ENCODE peak calls at places on chromosomes 12 and 14, in eight cellular contexts. One of them, this sample, is unnamed.

GRCh38 chr12:46110220-46110700 is 119.9 kb upstream of the SCAF11 start:
- DNase-seq in Calu3: peak
- DNase-seq in PC-3: no peak
- DNase-seq in AG10803: no peak
- DNase-seq in GM10248: no peak
- DNase-seq in A549: no peak
- DNase-seq in astrocyte: no peak
- DNase-seq in neural progenitor cell: no peak
- DNase-seq in this sample: no peak

GRCh38 chr14:65168840-65169239 is 66.5 kb upstream of the MAX start:
- DNase-seq in neural progenitor cell: no peak
- DNase-seq in A549: no peak
- DNase-seq in astrocyte: no peak
- DNase-seq in GM10248: no peak
- DNase-seq in Calu3: no peak
- DNase-seq in PC-3: peak
- DNase-seq in AG10803: peak
- DNase-seq in this sample: no peak

GRCh38 chr12:52867636-52868035 is 18.8 kb upstream of the KRT78 start:
- DNase-seq in AG10803: no peak
- DNase-seq in Calu3: peak
- DNase-seq in A549: no peak
- DNase-seq in PC-3: no peak
- DNase-seq in neural progenitor cell: no peak
- DNase-seq in GM10248: no peak
- DNase-seq in astrocyte: no peak
- DNase-seq in this sample: no peak

GRCh38 chr12:6866920-6867406 is 368 bp upstream of the TPI1 start:
- DNase-seq in AG10803: no peak
- DNase-seq in PC-3: peak
- DNase-seq in A549: no peak
- DNase-seq in neural progenitor cell: no peak
- DNase-seq in Calu3: peak
- DNase-seq in astrocyte: no peak
- DNase-seq in GM10248: no peak
- DNase-seq in this sample: no peak

GRCh38 chr14:30790827-30791226 is 83.5 kb upstream of the COCH start:
- DNase-seq in AG10803: no peak
- DNase-seq in A549: no peak
- DNase-seq in neural progenitor cell: no peak
- DNase-seq in GM10248: no peak
- DNase-seq in Calu3: no peak
- DNase-seq in astrocyte: no peak
- DNase-seq in PC-3: peak
- DNase-seq in this sample: no peak

GRCh38 chr12:109772622-109773321 is 59.1 kb downstream of the FAM222A start:
- DNase-seq in neural progenitor cell: no peak
- DNase-seq in A549: no peak
- DNase-seq in GM10248: no peak
- DNase-seq in Calu3: no peak
- DNase-seq in PC-3: peak
- DNase-seq in AG10803: no peak
- DNase-seq in astrocyte: no peak
- DNase-seq in this sample: no peak

GRCh38 chr14:90274019-90274418 is 17.7 kb downstream of the PSMC1 start:
- DNase-seq in PC-3: no peak
- DNase-seq in GM10248: no peak
- DNase-seq in AG10803: no peak
- DNase-seq in neural progenitor cell: no peak
- DNase-seq in astrocyte: no peak
- DNase-seq in A549: peak
- DNase-seq in Calu3: peak
- DNase-seq in this sample: no peak

GRCh38 chr14:33039321-33039720 is 100.6 kb downstream of the NPAS3 start:
- DNase-seq in GM10248: no peak
- DNase-seq in PC-3: no peak
- DNase-seq in A549: no peak
- DNase-seq in Calu3: no peak
- DNase-seq in astrocyte: peak
- DNase-seq in AG10803: no peak
- DNase-seq in neural progenitor cell: no peak
- DNase-seq in this sample: no peak

GRCh38 chr14:70317969-70318634 is 41.4 kb downstream of the COX16 start:
- DNase-seq in A549: peak
- DNase-seq in Calu3: peak
- DNase-seq in GM10248: peak
- DNase-seq in neural progenitor cell: peak
- DNase-seq in AG10803: peak
- DNase-seq in PC-3: peak
- DNase-seq in astrocyte: peak
- DNase-seq in this sample: peak

GRCh38 chr12:108587826-108588225 is 10.1 kb downstream of the TMEM119 start:
- DNase-seq in GM10248: no peak
- DNase-seq in Calu3: no peak
- DNase-seq in AG10803: no peak
- DNase-seq in astrocyte: no peak
- DNase-seq in A549: no peak
- DNase-seq in PC-3: no peak
- DNase-seq in neural progenitor cell: no peak
- DNase-seq in this sample: no peak

GRCh38 chr12:31749024-31749704 is 20.3 kb upstream of the AMN1 start:
- DNase-seq in astrocyte: peak
- DNase-seq in PC-3: peak
- DNase-seq in AG10803: peak
- DNase-seq in Calu3: peak
- DNase-seq in GM10248: peak
- DNase-seq in neural progenitor cell: no peak
- DNase-seq in A549: peak
- DNase-seq in this sample: no peak

GRCh38 chr12:127588224-127588623 is 678.7 kb upstream of the TMEM132C start:
- DNase-seq in neural progenitor cell: peak
- DNase-seq in GM10248: no peak
- DNase-seq in A549: no peak
- DNase-seq in AG10803: peak
- DNase-seq in astrocyte: peak
- DNase-seq in PC-3: peak
- DNase-seq in Calu3: no peak
- DNase-seq in this sample: no peak

GRCh38 chr12:91781114-91781513 is 364.5 kb downstream of the BTG1 start:
- DNase-seq in A549: no peak
- DNase-seq in AG10803: peak
- DNase-seq in neural progenitor cell: no peak
- DNase-seq in astrocyte: peak
- DNase-seq in GM10248: no peak
- DNase-seq in PC-3: peak
- DNase-seq in Calu3: no peak
- DNase-seq in this sample: no peak

GRCh38 chr14:100524933-100525243 is 62.3 kb downstream of the BEGAIN start:
- DNase-seq in Calu3: no peak
- DNase-seq in AG10803: no peak
- DNase-seq in A549: peak
- DNase-seq in PC-3: no peak
- DNase-seq in astrocyte: no peak
- DNase-seq in GM10248: peak
- DNase-seq in neural progenitor cell: peak
- DNase-seq in this sample: peak

GRCh38 chr14:103155013-103155412 is 31.8 kb downstream of the TNFAIP2 start:
- DNase-seq in AG10803: peak
- DNase-seq in astrocyte: no peak
- DNase-seq in GM10248: peak
- DNase-seq in neural progenitor cell: no peak
- DNase-seq in Calu3: peak
- DNase-seq in A549: peak
- DNase-seq in PC-3: peak
- DNase-seq in this sample: no peak

GRCh38 chr12:92466391-92467305 is 236.1 kb upstream of the PLEKHG7 start:
- DNase-seq in Calu3: no peak
- DNase-seq in PC-3: no peak
- DNase-seq in GM10248: peak
- DNase-seq in neural progenitor cell: peak
- DNase-seq in AG10803: no peak
- DNase-seq in A549: no peak
- DNase-seq in astrocyte: peak
- DNase-seq in this sample: no peak

GRCh38 chr12:51759175-51759574 is 89.3 kb downstream of the FIGNL2 start:
- DNase-seq in AG10803: no peak
- DNase-seq in Calu3: no peak
- DNase-seq in GM10248: no peak
- DNase-seq in A549: no peak
- DNase-seq in neural progenitor cell: no peak
- DNase-seq in PC-3: peak
- DNase-seq in astrocyte: no peak
- DNase-seq in this sample: no peak

DNA sequence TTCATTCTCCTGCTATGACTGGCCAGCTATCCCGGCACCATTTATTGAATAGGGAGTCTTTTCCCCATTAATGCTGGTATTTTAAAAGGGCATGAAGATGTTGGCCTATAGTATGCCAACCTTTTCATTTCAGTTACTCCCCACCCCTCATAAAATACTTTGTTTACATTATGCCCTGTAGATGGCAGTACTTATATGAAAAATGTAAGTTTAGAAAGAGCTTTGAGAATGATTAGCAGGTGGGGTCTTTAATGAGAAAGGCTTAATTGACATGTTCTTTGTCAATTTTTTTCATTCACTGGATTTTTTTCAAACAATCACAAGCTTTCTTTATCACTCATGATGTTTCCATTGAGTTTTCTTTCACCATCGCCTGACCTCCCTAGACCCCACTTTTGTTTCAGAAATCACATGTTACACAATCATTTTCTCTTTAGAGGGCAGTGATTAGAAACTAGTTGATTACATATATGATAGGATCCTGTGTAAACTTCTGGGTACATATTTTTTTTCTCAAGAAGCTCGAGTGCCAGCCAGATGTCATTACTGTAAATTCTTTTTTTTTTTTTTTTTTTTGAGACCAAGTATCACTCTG is 62.6 kb upstream of the PSMA6 start:
- DNase-seq in AG10803: no peak
- DNase-seq in A549: peak
- DNase-seq in GM10248: peak
- DNase-seq in Calu3: no peak
- DNase-seq in neural progenitor cell: no peak
- DNase-seq in astrocyte: no peak
- DNase-seq in PC-3: peak
- DNase-seq in this sample: no peak
- TF ChIP-seq CTCF in AG10803: peak
- TF ChIP-seq CTCF in A549: peak
- TF ChIP-seq CTCF in GM10248: peak
- TF ChIP-seq CTCF in Calu3: no peak
- TF ChIP-seq CTCF in neural progenitor cell: peak
- TF ChIP-seq CTCF in astrocyte: peak
- TF ChIP-seq CTCF in PC-3: peak
- TF ChIP-seq CTCF in this sample: peak

DNA sequence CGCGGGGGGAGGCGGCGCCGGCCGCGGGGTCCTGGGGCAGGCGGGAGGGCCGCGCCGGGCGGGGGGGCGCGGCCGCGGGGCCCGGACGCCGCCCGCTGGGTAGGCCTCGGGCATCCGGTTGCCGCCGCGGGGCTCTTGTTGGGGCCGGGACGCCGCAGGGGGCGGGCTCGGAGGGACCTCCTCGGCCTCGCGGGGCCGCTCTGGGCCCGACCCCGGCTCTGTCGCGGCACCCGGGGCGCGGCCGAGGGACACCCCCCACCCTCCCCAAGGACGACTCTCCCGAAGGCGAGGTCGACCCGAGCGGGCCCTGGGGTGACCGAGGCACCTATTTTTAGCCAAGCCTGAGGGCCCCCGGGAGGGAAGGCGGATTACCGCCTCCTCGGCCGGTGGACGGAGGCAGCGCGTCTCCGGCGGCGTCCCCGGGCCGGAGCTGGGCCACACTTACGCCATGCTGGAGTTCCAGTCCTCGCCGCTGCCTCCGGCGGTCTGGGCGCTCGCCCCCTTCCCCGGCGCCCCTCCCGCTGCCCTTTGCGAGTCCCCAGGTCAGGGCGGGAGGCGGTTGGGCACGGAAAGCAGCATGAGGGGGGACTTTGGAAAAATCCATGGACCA is 499 bp downstream of the KTN1 start:
- DNase-seq in PC-3: peak
- DNase-seq in neural progenitor cell: peak
- DNase-seq in astrocyte: no peak
- DNase-seq in A549: no peak
- DNase-seq in GM10248: peak
- DNase-seq in Calu3: peak
- DNase-seq in AG10803: peak
- DNase-seq in this sample: peak
- TF ChIP-seq CTCF in PC-3: no peak
- TF ChIP-seq CTCF in neural progenitor cell: peak
- TF ChIP-seq CTCF in astrocyte: no peak
- TF ChIP-seq CTCF in A549: no peak
- TF ChIP-seq CTCF in GM10248: peak
- TF ChIP-seq CTCF in Calu3: no peak
- TF ChIP-seq CTCF in AG10803: no peak
- TF ChIP-seq CTCF in this sample: peak

GRCh38 chr12:116882742-116883141 is 1.5 kb upstream of the HRK start:
- DNase-seq in neural progenitor cell: peak
- DNase-seq in AG10803: peak
- DNase-seq in Calu3: no peak
- DNase-seq in PC-3: peak
- DNase-seq in A549: peak
- DNase-seq in GM10248: peak
- DNase-seq in astrocyte: no peak
- DNase-seq in this sample: no peak
- TF ChIP-seq CTCF in neural progenitor cell: peak
- TF ChIP-seq CTCF in AG10803: peak
- TF ChIP-seq CTCF in Calu3: no peak
- TF ChIP-seq CTCF in PC-3: peak
- TF ChIP-seq CTCF in A549: peak
- TF ChIP-seq CTCF in GM10248: peak
- TF ChIP-seq CTCF in astrocyte: peak
- TF ChIP-seq CTCF in this sample: peak

GRCh38 chr14:68690106-68690960 is 102.5 kb downstream of the ZFP36L1 start:
- DNase-seq in Calu3: no peak
- DNase-seq in PC-3: no peak
- DNase-seq in GM10248: no peak
- DNase-seq in astrocyte: no peak
- DNase-seq in neural progenitor cell: peak
- DNase-seq in AG10803: no peak
- DNase-seq in A549: no peak
- DNase-seq in this sample: no peak

GRCh38 chr14:68687746-68688145 is 105.1 kb downstream of the ZFP36L1 start:
- DNase-seq in astrocyte: peak
- DNase-seq in Calu3: peak
- DNase-seq in neural progenitor cell: no peak
- DNase-seq in PC-3: peak
- DNase-seq in GM10248: no peak
- DNase-seq in A549: peak
- DNase-seq in AG10803: peak
- DNase-seq in this sample: no peak

GRCh38 chr14:68689426-68689825 is 103.4 kb downstream of the ZFP36L1 start:
- DNase-seq in GM10248: no peak
- DNase-seq in A549: no peak
- DNase-seq in neural progenitor cell: no peak
- DNase-seq in PC-3: no peak
- DNase-seq in astrocyte: no peak
- DNase-seq in Calu3: no peak
- DNase-seq in AG10803: no peak
- DNase-seq in this sample: no peak

GRCh38 chr14:68686724-68687123 is 106.1 kb downstream of the ZFP36L1 start:
- DNase-seq in GM10248: no peak
- DNase-seq in AG10803: no peak
- DNase-seq in astrocyte: no peak
- DNase-seq in A549: no peak
- DNase-seq in neural progenitor cell: no peak
- DNase-seq in PC-3: no peak
- DNase-seq in Calu3: no peak
- DNase-seq in this sample: no peak

GRCh38 chr14:68688872-68689371 is 103.9 kb downstream of the ZFP36L1 start:
- DNase-seq in astrocyte: peak
- DNase-seq in A549: no peak
- DNase-seq in Calu3: no peak
- DNase-seq in GM10248: no peak
- DNase-seq in AG10803: peak
- DNase-seq in neural progenitor cell: peak
- DNase-seq in PC-3: peak
- DNase-seq in this sample: peak
- TF ChIP-seq CTCF in astrocyte: peak
- TF ChIP-seq CTCF in A549: no peak
- TF ChIP-seq CTCF in Calu3: no peak
- TF ChIP-seq CTCF in GM10248: no peak
- TF ChIP-seq CTCF in AG10803: peak
- TF ChIP-seq CTCF in neural progenitor cell: peak
- TF ChIP-seq CTCF in PC-3: no peak
- TF ChIP-seq CTCF in this sample: no peak

This sample was measured in neural crest cell.